ENCODE peak calls at places on chromosomes 1 and 21, in five cellular contexts. J is activated T-cell treated with anti-CD3 and anti-CD28 coated beads, Interleukin-2, amount 50 U/mL, for 72 hours; L is stimulated activated CD4-positive, alpha-beta T cell treated with anti-CD3 and anti-CD28 coated beads, Interleukin-1b, Interleukin-23, amount 100 ng/mL, for 4 hours; Z is GM12865; P is NCI-H1417 treated with DMSO at 0.1 percent for 48 hours. T is an unnamed sample.

GRCh38 chr1:168792142-168792541 is 63.1 kb upstream of the DPT start:
- DNase-seq in L (no peak), P (no peak), Z (peak; percentile 53), J (no peak), T (peak; percentile 31)

GRCh38 chr1:59477286-59477685 is 180.4 kb downstream of the FGGY start:
- DNase-seq in J (peak; percentile 78), L (no peak), P (no peak), Z (no peak), T (no peak)

GRCh38 chr21:15508554-15508953 is 221.2 kb upstream of the USP25 start:
- DNase-seq in J (no peak), L (no peak), Z (no peak), P (no peak), T (no peak)

GRCh38 chr1:45843474-45843905 is 40.1 kb downstream of the MAST2 start:
- DNase-seq in J (no peak), Z (peak; percentile 31), P (no peak), L (no peak), T (peak; percentile 18)

GRCh38 chr1:31234309-31234708 is 5.4 kb downstream of the NKAIN1 start:
- DNase-seq in Z (no peak), P (no peak), L (no peak), J (no peak), T (no peak)

GRCh38 chr1:180182721-180183311 is 28.1 kb downstream of the QSOX1 start:
- DNase-seq in Z (no peak), P (no peak), J (no peak), L (no peak), T (no peak)

GRCh38 chr1:233079586-233079985 is 129.2 kb downstream of the NTPCR start:
- DNase-seq in L (no peak), J (no peak), P (no peak), Z (no peak), T (no peak)

GRCh38 chr1:169974067-169974466 is 80.4 kb upstream of the SCYL3 start:
- DNase-seq in J (no peak), Z (no peak), L (no peak), P (no peak), T (no peak)

GRCh38 chr1:8687053-8687452 is 130.4 kb downstream of the RERE start:
- DNase-seq in P (no peak), Z (peak; percentile 43), J (no peak), L (no peak), T (no peak)

GRCh38 chr1:182279724-182280506 is 111.7 kb downstream of the GLUL start:
- DNase-seq in P (no peak), J (no peak), Z (no peak), L (no peak), T (no peak)

GRCh38 chr21:45406801-45407628 is 2.0 kb downstream of the COL18A1 start:
- DNase-seq in L (no peak), Z (no peak), P (no peak), J (no peak), T (no peak)

GRCh38 chr1:219708919-219709318 is 96.0 kb upstream of the ZC3H11B start:
- DNase-seq in L (no peak), P (no peak), J (no peak), Z (no peak), T (no peak)

GRCh38 chr1:21313886-21314796 is 23.9 kb upstream of the ECE1 start:
- DNase-seq in P (no peak), Z (no peak), L (no peak), J (no peak), T (no peak)

GRCh38 chr1:22417466-22417865 is 34.2 kb upstream of the ZBTB40 start:
- DNase-seq in L (no peak), Z (no peak), J (no peak), P (no peak), T (no peak)

GRCh38 chr1:43936470-43937151 is 3.0 kb downstream of the ARTN start:
- DNase-seq in L (no peak), J (peak; percentile 31), P (no peak), Z (no peak), T (peak; percentile 63)

GRCh38 chr21:45378258-45378966 is 26.6 kb upstream of the COL18A1 start:
- DNase-seq in J (no peak), L (no peak), Z (no peak), P (no peak), T (no peak)

GRCh38 chr1:154454391-154455120 is 47.5 kb upstream of the TDRD10 start:
- DNase-seq in L (no peak), P (no peak), J (no peak), Z (no peak), T (no peak)

GRCh38 chr1:227793079-227793947 is 22.2 kb upstream of the PRSS38 start:
- DNase-seq in P (no peak), Z (no peak), L (no peak), J (no peak), T (peak; percentile 8)

GRCh38 chr1:244077473-244078220 is 26.6 kb downstream of the ZBTB18 start:
- DNase-seq in Z (no peak), P (no peak), J (no peak), L (no peak), T (no peak)

GRCh38 chr1:227729144-227729880 is 5.8 kb downstream of the JMJD4 start:
- DNase-seq in L (no peak), J (no peak), Z (no peak), P (no peak), T (no peak)

GRCh38 chr1:94866178-94866822 is 46.1 kb downstream of the SLC44A3 start:
- DNase-seq in L (no peak), Z (no peak), P (no peak), J (no peak), T (no peak)

GRCh38 chr1:235635938-235636663 is 13.5 kb downstream of the GNG4 start:
- DNase-seq in P (no peak), Z (no peak), L (no peak), J (no peak), T (no peak)

GRCh38 chr1:50971748-50972305 is 1.8 kb downstream of the CDKN2C start:
- DNase-seq in L (no peak), J (no peak), P (no peak), Z (peak; percentile 58), T (peak; percentile 35)

GRCh38 chr1:229781453-229781852 is 155.4 kb downstream of the URB2 start:
- DNase-seq in L (no peak), Z (peak; percentile 4), P (no peak), J (no peak), T (no peak)

GRCh38 chr1:160911441-160911840 is 26.5 kb upstream of the ITLN1 start:
- DNase-seq in J (no peak), P (no peak), Z (no peak), L (no peak), T (no peak)

GRCh38 chr1:39266269-39266668 is 61.8 kb downstream of the MACF1 start:
- DNase-seq in P (no peak), Z (peak; percentile 35), J (no peak), L (no peak), T (no peak)

GRCh38 chr1:78143152-78143551 is 97.4 kb downstream of the GIPC2 start:
- DNase-seq in P (no peak), L (no peak), J (no peak), Z (peak; percentile 63), T (peak; percentile 26)

GRCh38 chr1:43651922-43652321 is 2.0 kb downstream of the KDM4A start:
- DNase-seq in L (no peak), Z (peak; percentile 16), P (no peak), J (no peak), T (no peak)

GRCh38 chr1:5895446-5896406 is 96.5 kb downstream of the NPHP4 start:
- DNase-seq in J (no peak), Z (no peak), L (no peak), P (no peak), T (no peak)

T was measured in GM13977.